ENCODE peak calls at places on chromosome 20, in four cellular contexts. L, R, O and K are unnamed samples.

GRCh38 chr20:4956200-4956810 is 45.0 kb downstream of the SLC23A2 start:
- DNase-seq in L (peak; percentile 75), R (no peak), O (peak; percentile 74), K (no peak)

GRCh38 chr20:47610945-47611250 is 109.2 kb downstream of the NCOA3 start:
- DNase-seq in L (no peak), R (no peak), O (no peak), K (no peak)

GRCh38 chr20:23078351-23078993 is 7.7 kb downstream of the CD93 start:
- DNase-seq in L (peak; percentile 86), R (no peak), O (peak; percentile 87), K (no peak)

GRCh38 chr20:53872561-53873248 is 197.7 kb downstream of the BCAS1 start:
- DNase-seq in L (no peak), R (no peak), O (peak; percentile 41), K (no peak)

GRCh38 chr20:50415516-50416268 is 94.5 kb upstream of the PTPN1 start:
- DNase-seq in L (peak; percentile 98), R (peak; percentile 95), O (peak; percentile 99), K (no peak)

GRCh38 chr20:24773751-24774201 is 175.3 kb upstream of the CST7 start:
- DNase-seq in L (peak; percentile 90), R (peak; percentile 16), O (peak; percentile 66), K (no peak)

GRCh38 chr20:13102689-13103088 is 93.9 kb downstream of the SPTLC3 start:
- DNase-seq in L (no peak), R (no peak), O (no peak), K (no peak)

GRCh38 chr20:41200446-41201202 is 63.3 kb downstream of the PLCG1 start:
- DNase-seq in L (no peak), R (no peak), O (no peak), K (no peak)

GRCh38 chr20:50328161-50328979 is 137.7 kb downstream of the CEBPB start:
- DNase-seq in L (no peak), R (no peak), O (no peak), K (no peak)

GRCh38 chr20:50126662-50127061 is 13.7 kb upstream of the UBE2V1 start:
- DNase-seq in L (peak; percentile 40), R (no peak), O (peak; percentile 45), K (no peak)

GRCh38 chr20:45894797-45895196 is 3.7 kb downstream of the CTSA start:
- DNase-seq in L (no peak), R (no peak), O (no peak), K (no peak)

GRCh38 chr20:52785678-52786077 is 186.5 kb upstream of the TSHZ2 start:
- DNase-seq in L (peak; percentile 86), R (no peak), O (peak; percentile 51), K (no peak)

GRCh38 chr20:17912916-17913315 is 55.7 kb downstream of the SNX5 start:
- DNase-seq in L (peak; percentile 57), R (no peak), O (peak; percentile 31), K (no peak)

GRCh38 chr20:34562643-34563042 is 4.1 kb downstream of the MAP1LC3A start:
- DNase-seq in L (peak; percentile 26), R (no peak), O (peak; percentile 10), K (peak; percentile 66)

GRCh38 chr20:36210561-36210960 is 25.7 kb upstream of the AAR2 start:
- DNase-seq in L (no peak), R (no peak), O (no peak), K (no peak)

GRCh38 chr20:64232794-64233193 is 22.8 kb upstream of the PCMTD2 start:
- DNase-seq in L (no peak), R (no peak), O (no peak), K (peak; percentile 8)

GRCh38 chr20:44827401-44827800 is 17.1 kb upstream of the RIMS4 start:
- DNase-seq in L (no peak), R (no peak), O (no peak), K (no peak)

GRCh38 chr20:56554869-56555268 is 21.8 kb downstream of the FAM209B start:
- DNase-seq in L (peak; percentile 98), R (peak; percentile 56), O (peak; percentile 95), K (no peak)
- TF ChIP-seq CTCF in L (peak; percentile 25), R (peak; percentile 9), O (no peak), K (no peak)

GRCh38 chr20:59646487-59646886 is 42.1 kb downstream of the PHACTR3 start:
- DNase-seq in L (no peak), R (no peak), O (no peak), K (no peak)
- TF ChIP-seq CTCF in L (no peak), R (no peak), O (no peak), K (no peak)

DNA sequence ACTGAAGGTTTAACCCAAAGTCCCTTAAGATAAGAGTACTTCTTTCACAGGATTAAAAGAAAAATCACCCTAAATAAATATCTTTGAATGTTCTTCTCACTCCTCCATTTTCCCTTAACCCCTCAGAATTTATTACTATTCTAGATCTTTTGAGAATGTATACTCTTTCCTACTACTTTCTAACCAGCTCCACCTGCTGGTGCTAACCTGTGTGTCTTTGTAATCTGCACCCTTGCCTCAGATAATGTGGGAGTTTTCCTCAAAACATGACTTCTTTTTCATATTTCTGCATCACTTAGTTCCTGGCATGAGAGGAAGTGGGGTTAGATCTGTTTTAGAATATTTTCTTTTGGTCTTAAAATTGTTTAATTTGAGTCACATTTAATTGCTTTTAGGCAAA is 394.2 kb downstream of the BMP2 start:
- DNase-seq in L (no peak), R (no peak), O (peak; percentile 24), K (no peak)
- TF ChIP-seq CTCF in L (peak; percentile 12), R (peak; percentile 25), O (no peak), K (peak; percentile 29)

GRCh38 chr20:59042796-59043621 is 423 bp upstream of the PRELID3B start:
- DNase-seq in L (peak; percentile 84), R (peak; percentile 95), O (peak; percentile 92), K (peak; percentile 93)
- TF ChIP-seq CTCF in L (no peak), R (no peak), O (no peak), K (no peak)

GRCh38 chr20:58702859-58703648 is 10.5 kb downstream of the NPEPL1 start:
- DNase-seq in L (no peak), R (peak; percentile 8), O (no peak), K (no peak)
- TF ChIP-seq CTCF in L (peak; percentile 38), R (no peak), O (no peak), K (peak; percentile 37)

DNA sequence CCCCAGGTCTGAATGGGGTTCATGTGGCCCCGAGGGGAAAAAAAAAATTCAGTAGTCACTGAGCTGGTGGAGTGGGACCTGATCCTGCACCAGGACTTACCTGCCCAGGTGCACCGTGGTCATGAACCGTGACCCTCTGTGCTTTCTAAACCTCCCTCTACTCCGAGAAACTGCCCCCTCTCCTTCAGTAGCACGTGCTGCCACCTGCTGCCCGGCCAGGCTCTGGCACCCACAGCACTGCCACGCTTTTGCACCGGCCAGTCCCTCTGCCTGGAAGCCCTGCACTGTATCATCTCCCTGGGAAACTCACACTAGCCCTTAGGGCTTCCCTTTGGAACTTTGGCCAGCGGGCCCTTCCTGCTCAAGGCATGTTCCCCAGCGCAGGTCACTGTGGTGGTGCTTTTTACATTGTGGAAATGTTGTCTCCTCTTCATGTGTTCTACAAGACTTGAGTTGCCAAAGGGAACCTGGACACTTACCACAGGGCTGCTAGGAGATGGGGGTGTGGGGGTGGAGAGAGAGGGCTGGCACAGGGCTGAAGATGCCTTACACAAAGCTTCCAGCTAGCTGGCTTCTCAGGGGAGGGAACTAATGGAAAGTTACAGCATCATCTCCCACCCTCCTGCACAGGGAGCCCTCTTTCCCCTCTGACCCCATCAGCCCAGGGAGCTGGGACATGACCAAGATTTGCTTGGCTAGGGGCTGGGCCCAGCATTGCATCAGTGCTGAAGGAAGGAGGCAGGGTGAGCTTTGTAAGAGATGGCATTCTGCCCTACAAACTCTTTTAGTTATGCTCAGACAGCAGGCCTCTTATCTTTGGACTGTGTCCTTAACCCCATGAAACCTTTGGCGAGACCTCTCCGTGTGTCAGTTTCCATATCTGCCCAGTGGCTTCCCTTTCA is 2.5 kb upstream of the PTPRT start:
- DNase-seq in L (no peak), R (no peak), O (no peak), K (peak; percentile 76)
- TF ChIP-seq CTCF in L (peak; percentile 35), R (no peak), O (no peak), K (peak; percentile 59)

GRCh38 chr20:10970109-10970508 is 296.3 kb upstream of the JAG1 start:
- DNase-seq in L (no peak), R (no peak), O (no peak), K (no peak)

GRCh38 chr20:10971096-10971495 is 297.3 kb upstream of the JAG1 start:
- DNase-seq in L (no peak), R (no peak), O (no peak), K (no peak)

GRCh38 chr20:10978019-10978702 is 304.4 kb upstream of the JAG1 start:
- DNase-seq in L (no peak), R (no peak), O (no peak), K (no peak)

GRCh38 chr20:10972219-10972860 is 298.5 kb upstream of the JAG1 start:
- DNase-seq in L (no peak), R (no peak), O (no peak), K (no peak)
- TF ChIP-seq CTCF in L (no peak), R (no peak), O (no peak), K (no peak)